ENCODE peak calls at places on chromosome 3, in four cellular contexts. P, C, G and O are unnamed samples.

GRCh38 chr3:178275793-178276192 is 260.4 kb upstream of the KCNMB2 start:
- DNase-seq in P (no peak), C (no peak), G (no peak), O (no peak)

GRCh38 chr3:186790261-186790981 is 7.0 kb downstream of the EIF4A2 start:
- DNase-seq in P (no peak), C (no peak), G (no peak), O (no peak)

GRCh38 chr3:170454468-170454867 is 35.8 kb downstream of the CLDN11 start:
- DNase-seq in P (no peak), C (no peak), G (no peak), O (no peak)

GRCh38 chr3:139894638-139894989 is 40.4 kb upstream of the CLSTN2 start:
- DNase-seq in P (no peak), C (no peak), G (no peak), O (no peak)

GRCh38 chr3:64385256-64385655 is 160.0 kb upstream of the PRICKLE2 start:
- DNase-seq in P (no peak), C (no peak), G (no peak), O (no peak)

GRCh38 chr3:183460059-183461052 is 31.9 kb upstream of the MCF2L2 start:
- DNase-seq in P (no peak), C (no peak), G (no peak), O (no peak)

GRCh38 chr3:71139501-71139900 is 444.0 kb downstream of the FOXP1 start:
- DNase-seq in P (no peak), C (no peak), G (no peak), O (no peak)

GRCh38 chr3:196219194-196219969 is 3.0 kb downstream of the SLC51A start:
- DNase-seq in P (no peak), C (peak; percentile 63), G (no peak), O (peak; percentile 47)

GRCh38 chr3:185961675-185962232 is 23.9 kb upstream of the TRA2B start:
- DNase-seq in P (no peak), C (no peak), G (no peak), O (no peak)

GRCh38 chr3:29465836-29466235 is 185.0 kb downstream of the RBMS3 start:
- DNase-seq in P (no peak), C (no peak), G (no peak), O (no peak)

GRCh38 chr3:120450261-120450913 is 405 bp downstream of the FSTL1 start:
- DNase-seq in P (no peak), C (no peak), G (peak; percentile 81), O (peak; percentile 36)